ENCODE peak calls at places on chromosomes 3 and 15, in eight cellular contexts. V, B, I, U, T, J, X and S are unnamed samples.

GRCh38 chr3:179410317-179410716 is 41.0 kb downstream of the GNB4 start:
- DNase-seq in I (no peak), X (no peak), T (no peak), U (no peak), J (peak), V (no peak), B (peak), S (no peak)

GRCh38 chr3:72265250-72265649 is 480.3 kb upstream of the PROK2 start:
- DNase-seq in U (no peak), I (no peak), X (peak), T (no peak), J (peak), V (no peak), B (no peak), S (no peak)

GRCh38 chr15:51888593-51889195 is 59.2 kb downstream of the TMOD3 start:
- DNase-seq in T (no peak), X (peak), U (no peak), V (no peak), B (no peak), J (peak), I (no peak), S (no peak)

GRCh38 chr3:136512391-136512790 is 239.8 kb downstream of the STAG1 start:
- DNase-seq in T (no peak), J (no peak), V (no peak), I (no peak), B (no peak), X (no peak), U (no peak), S (no peak)

GRCh38 chr15:74123131-74123429 is 7.3 kb upstream of the ISLR2 start:
- DNase-seq in B (no peak), I (peak), T (no peak), J (peak), X (peak), U (no peak), V (no peak), S (no peak)

GRCh38 chr3:124007186-124007585 is 15.3 kb upstream of the ROPN1 start:
- DNase-seq in U (no peak), I (no peak), T (no peak), X (no peak), B (no peak), J (no peak), V (no peak), S (no peak)

GRCh38 chr15:64249842-64250575 is 87.2 kb upstream of the PPIB start:
- DNase-seq in U (no peak), T (no peak), X (no peak), V (no peak), B (peak), I (no peak), J (no peak), S (no peak)

GRCh38 chr3:64220161-64220560 is 5.1 kb downstream of the PRICKLE2 start:
- DNase-seq in J (no peak), B (peak), V (no peak), I (no peak), X (peak), T (no peak), U (no peak), S (no peak)

GRCh38 chr15:58999694-59000093 is 12.2 kb downstream of the RNF111 start:
- DNase-seq in X (no peak), B (no peak), T (no peak), J (no peak), V (no peak), I (no peak), U (no peak), S (no peak)

GRCh38 chr3:178485756-178486155 is 50.5 kb upstream of the KCNMB2 start:
- DNase-seq in T (no peak), U (no peak), B (peak), J (no peak), I (no peak), V (no peak), X (no peak), S (no peak)

GRCh38 chr15:69729167-69729748 is 276.6 kb downstream of the RPLP1 start:
- DNase-seq in I (peak), U (no peak), X (peak), B (no peak), T (no peak), J (peak), V (peak), S (peak)

GRCh38 chr15:69749274-69749673 is 296.7 kb downstream of the RPLP1 start:
- DNase-seq in U (no peak), V (no peak), X (no peak), I (no peak), B (no peak), T (no peak), J (no peak), S (no peak)

GRCh38 chr3:195269375-195270078 is 1.4 kb downstream of the XXYLT1 start:
- DNase-seq in T (no peak), U (no peak), I (no peak), J (peak), B (no peak), V (no peak), X (peak), S (no peak)

GRCh38 chr3:73624363-73625123 is at the start of gene PDZRN3:
- DNase-seq in I (peak), B (peak), U (peak), V (peak), J (no peak), T (peak), X (peak), S (no peak)

DNA sequence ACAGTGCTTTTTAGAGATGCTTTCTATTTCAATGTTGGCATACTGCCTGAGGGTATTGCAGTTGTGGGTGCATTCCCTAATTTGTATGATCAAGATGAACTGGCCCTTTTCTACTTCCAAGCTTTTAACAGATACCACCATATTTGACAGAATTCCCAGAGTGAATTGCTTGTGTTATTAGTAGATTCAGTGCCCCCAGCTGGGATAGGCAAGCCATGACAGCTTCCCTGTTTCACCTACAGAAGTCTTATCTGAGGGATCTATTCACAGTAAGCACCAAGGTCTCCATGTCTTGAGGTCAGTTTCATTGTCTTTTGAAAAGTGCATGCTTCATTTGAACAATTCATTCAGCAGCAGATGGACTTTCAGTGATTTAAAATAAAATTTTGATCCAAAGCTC is 68.8 kb upstream of the GOLGA6B start:
- DNase-seq in B (peak), T (no peak), I (no peak), U (no peak), X (no peak), J (no peak), V (no peak), S (no peak)
- TF ChIP-seq CTCF in B (peak), T (no peak), I (no peak), U (peak), X (peak), J (peak), V (peak), S (no peak)

GRCh38 chr3:62876064-62876463 is 848 bp upstream of the CADPS start:
- DNase-seq in U (no peak), B (peak), I (peak), V (peak), T (no peak), X (peak), J (peak), S (no peak)

GRCh38 chr3:62874398-62875102 is 666 bp downstream of the CADPS start:
- DNase-seq in U (no peak), I (no peak), B (no peak), V (no peak), T (peak), J (peak), X (peak), S (no peak)

GRCh38 chr3:62875103-62876002 is at the start of gene CADPS:
- DNase-seq in V (no peak), I (peak), U (no peak), B (no peak), J (peak), T (peak), X (peak), S (no peak)

GRCh38 chr3:62872318-62872717 is 2.9 kb downstream of the CADPS start:
- DNase-seq in X (no peak), V (no peak), U (no peak), T (no peak), B (no peak), J (no peak), I (no peak), S (no peak)

GRCh38 chr3:62873672-62874397 is 1.4 kb downstream of the CADPS start:
- DNase-seq in V (no peak), I (peak), U (peak), T (peak), J (peak), X (peak), B (no peak), S (no peak)
- TF ChIP-seq CTCF in V (peak), I (no peak), U (peak), T (peak), J (peak), X (no peak), B (peak), S (no peak)

GRCh38 chr3:27939510-27939909 is 217.4 kb upstream of the EOMES start:
- DNase-seq in U (no peak), T (no peak), V (no peak), I (no peak), B (no peak), J (no peak), X (no peak), S (no peak)

GRCh38 chr3:27939940-27940339 is 217.8 kb upstream of the EOMES start:
- DNase-seq in V (no peak), B (peak), T (no peak), I (no peak), J (no peak), X (peak), U (no peak), S (no peak)

GRCh38 chr3:27945229-27945628 is 223.1 kb upstream of the EOMES start:
- DNase-seq in J (no peak), X (no peak), T (no peak), I (no peak), V (no peak), B (no peak), U (no peak), S (no peak)

GRCh38 chr3:27943106-27943505 is 221.0 kb upstream of the EOMES start:
- DNase-seq in V (no peak), X (peak), J (no peak), T (no peak), B (no peak), U (no peak), I (peak), S (no peak)
- TF ChIP-seq CTCF in V (peak), X (peak), J (peak), T (no peak), B (peak), U (no peak), I (peak), S (no peak)

GRCh38 chr15:25785643-25786029 is 77.5 kb downstream of the ATP10A start:
- DNase-seq in B (no peak), V (no peak), I (no peak), T (no peak), J (no peak), X (no peak), U (no peak), S (no peak)
- TF ChIP-seq CTCF in B (no peak), V (no peak), I (no peak), T (no peak), J (no peak), X (no peak), U (no peak), S (no peak)

GRCh38 chr15:57462391-57462790 is 86.1 kb downstream of the CGNL1 start:
- DNase-seq in J (no peak), T (no peak), V (no peak), I (no peak), B (no peak), U (no peak), X (no peak), S (no peak)
- TF ChIP-seq CTCF in J (peak), T (no peak), V (no peak), I (no peak), B (peak), U (peak), X (peak), S (no peak)

GRCh38 chr15:77834276-77834990 is 201.7 kb upstream of the LINGO1 start:
- DNase-seq in I (no peak), V (no peak), U (no peak), X (no peak), J (no peak), T (no peak), B (no peak), S (no peak)

GRCh38 chr15:77830041-77830440 is 197.3 kb upstream of the LINGO1 start:
- DNase-seq in I (no peak), T (no peak), V (no peak), B (peak), U (no peak), J (no peak), X (no peak), S (no peak)

GRCh38 chr15:77832874-77833273 is 200.2 kb upstream of the LINGO1 start:
- DNase-seq in U (no peak), J (no peak), B (no peak), I (no peak), V (no peak), T (no peak), X (no peak), S (no peak)

GRCh38 chr15:77827860-77828259 is 195.1 kb upstream of the LINGO1 start:
- DNase-seq in U (no peak), I (no peak), X (no peak), B (no peak), J (no peak), V (no peak), T (no peak), S (no peak)

GRCh38 chr15:77831989-77832388 is 199.3 kb upstream of the LINGO1 start:
- DNase-seq in U (no peak), J (no peak), I (no peak), B (no peak), X (no peak), T (no peak), V (no peak), S (no peak)
- TF ChIP-seq CTCF in U (no peak), J (no peak), I (no peak), B (no peak), X (no peak), T (no peak), V (no peak), S (no peak)

GRCh38 chr3:29420106-29420505 is 139.2 kb downstream of the RBMS3 start:
- DNase-seq in I (no peak), U (no peak), J (no peak), V (no peak), B (no peak), X (no peak), T (no peak), S (no peak)

GRCh38 chr3:29410660-29411405 is 130.0 kb downstream of the RBMS3 start:
- DNase-seq in V (peak), T (no peak), J (peak), I (no peak), X (no peak), U (no peak), B (no peak), S (no peak)

GRCh38 chr3:29415824-29416223 is 135.0 kb downstream of the RBMS3 start:
- DNase-seq in V (no peak), X (no peak), J (no peak), B (no peak), T (no peak), I (no peak), U (no peak), S (no peak)

GRCh38 chr3:29412117-29412516 is 131.2 kb downstream of the RBMS3 start:
- DNase-seq in T (no peak), U (no peak), J (peak), V (no peak), B (no peak), I (no peak), X (no peak), S (no peak)

GRCh38 chr3:29416514-29416913 is 135.6 kb downstream of the RBMS3 start:
- DNase-seq in I (no peak), T (no peak), V (no peak), B (no peak), U (no peak), J (no peak), X (no peak), S (no peak)
- TF ChIP-seq CTCF in I (no peak), T (no peak), V (no peak), B (no peak), U (no peak), J (no peak), X (no peak), S (no peak)

GRCh38 chr3:176514297-176514696 is 683.0 kb downstream of the TBL1XR1 start:
- DNase-seq in X (peak), B (peak), V (no peak), U (no peak), T (no peak), J (peak), I (peak), S (no peak)
- TF ChIP-seq CTCF in X (peak), B (peak), V (peak), U (peak), T (no peak), J (peak), I (peak), S (no peak)

DNA sequence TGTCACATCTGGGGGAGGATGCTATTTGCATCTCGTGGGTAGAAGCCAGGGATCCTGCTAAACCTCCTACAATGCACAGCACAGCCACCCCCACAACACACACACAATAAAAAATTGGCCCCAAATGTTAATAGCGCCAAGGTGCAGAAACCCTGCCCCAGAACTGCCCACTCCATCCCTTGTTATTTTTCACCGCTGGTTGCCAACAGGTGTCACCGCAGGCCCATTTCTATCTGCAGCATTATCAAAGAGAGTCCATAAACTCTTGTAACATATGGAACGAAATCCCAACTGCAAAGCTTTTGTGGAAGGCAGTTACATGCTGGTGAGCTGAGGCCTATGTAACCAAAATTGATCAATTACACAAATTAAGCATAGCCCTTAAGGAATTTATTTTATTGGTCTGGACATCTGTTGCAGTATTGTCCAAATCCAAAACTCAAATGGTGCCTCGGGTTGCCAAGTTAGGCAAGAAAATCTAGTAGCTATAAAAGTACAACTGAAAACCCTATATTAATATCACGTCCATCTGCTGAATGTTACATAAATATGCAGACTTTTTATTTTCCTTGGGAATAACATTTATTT is 66.2 kb downstream of the SAMMSON start:
- DNase-seq in U (no peak), I (peak), T (no peak), J (no peak), V (no peak), B (no peak), X (peak), S (no peak)
- TF ChIP-seq CTCF in U (no peak), I (no peak), T (no peak), J (peak), V (no peak), B (peak), X (peak), S (no peak)